ENCODE peak calls at places on chromosomes 5 and 9, in seven cellular contexts. One of them, this sample, is unnamed.

GRCh38 chr5:43038523-43038989 is 1.6 kb downstream of the ANXA2R start:
- DNase-seq in HepG2: no peak
- DNase-seq in GM12878: no peak
- DNase-seq in endothelial cell of umbilical vein: no peak
- DNase-seq in HCT116: no peak
- DNase-seq in H1: no peak
- DNase-seq in K562: no peak
- DNase-seq in this sample: no peak

GRCh38 chr5:100992354-100992753 is 89.3 kb upstream of the ST8SIA4 start:
- DNase-seq in GM12878: no peak
- DNase-seq in HCT116: no peak
- DNase-seq in HepG2: no peak
- DNase-seq in endothelial cell of umbilical vein: no peak
- DNase-seq in K562: no peak
- DNase-seq in H1: no peak
- DNase-seq in this sample: no peak

GRCh38 chr5:139763584-139764249 is 31.9 kb upstream of the PSD2 start:
- DNase-seq in HCT116: no peak
- DNase-seq in H1: no peak
- DNase-seq in GM12878: no peak
- DNase-seq in endothelial cell of umbilical vein: no peak
- DNase-seq in K562: no peak
- DNase-seq in HepG2: no peak
- DNase-seq in this sample: no peak

GRCh38 chr5:157915638-157916037 is 56.7 kb upstream of the CLINT1 start:
- DNase-seq in HCT116: no peak
- DNase-seq in H1: no peak
- DNase-seq in endothelial cell of umbilical vein: peak; percentile 84
- DNase-seq in GM12878: no peak
- DNase-seq in K562: no peak
- DNase-seq in HepG2: peak; percentile 17
- DNase-seq in this sample: no peak

GRCh38 chr5:173717959-173718358 is 101.5 kb upstream of the BOD1 start:
- DNase-seq in K562: no peak
- DNase-seq in H1: no peak
- DNase-seq in endothelial cell of umbilical vein: peak; percentile 22
- DNase-seq in GM12878: no peak
- DNase-seq in HCT116: no peak
- DNase-seq in HepG2: no peak
- DNase-seq in this sample: no peak

GRCh38 chr9:24590432-24590831 is 44.7 kb upstream of the IZUMO3 start:
- DNase-seq in K562: no peak
- DNase-seq in GM12878: no peak
- DNase-seq in H1: no peak
- DNase-seq in endothelial cell of umbilical vein: no peak
- DNase-seq in HCT116: no peak
- DNase-seq in HepG2: no peak
- DNase-seq in this sample: no peak

GRCh38 chr5:100517301-100517974 is 17.7 kb upstream of the FAM174A start:
- DNase-seq in endothelial cell of umbilical vein: no peak
- DNase-seq in HCT116: no peak
- DNase-seq in H1: no peak
- DNase-seq in HepG2: no peak
- DNase-seq in K562: no peak
- DNase-seq in GM12878: no peak
- DNase-seq in this sample: no peak

GRCh38 chr9:34562136-34562745 is 27.3 kb downstream of the CNTFR start:
- DNase-seq in GM12878: no peak
- DNase-seq in HCT116: no peak
- DNase-seq in HepG2: no peak
- DNase-seq in endothelial cell of umbilical vein: no peak
- DNase-seq in H1: no peak
- DNase-seq in K562: peak; percentile 41
- DNase-seq in this sample: no peak

GRCh38 chr9:125593581-125593980 is 113.4 kb downstream of the MAPKAP1 start:
- DNase-seq in HCT116: no peak
- DNase-seq in HepG2: no peak
- DNase-seq in endothelial cell of umbilical vein: peak; percentile 63
- DNase-seq in K562: no peak
- DNase-seq in H1: no peak
- DNase-seq in GM12878: no peak
- DNase-seq in this sample: peak; percentile 81

GRCh38 chr9:109286981-109287380 is 33.9 kb downstream of the EPB41L4B start:
- DNase-seq in HCT116: no peak
- DNase-seq in H1: no peak
- DNase-seq in endothelial cell of umbilical vein: no peak
- DNase-seq in HepG2: no peak
- DNase-seq in K562: peak; percentile 67
- DNase-seq in GM12878: no peak
- DNase-seq in this sample: no peak

GRCh38 chr5:38468978-38469706 is 87.3 kb downstream of the LIFR start:
- DNase-seq in K562: no peak
- DNase-seq in HCT116: no peak
- DNase-seq in endothelial cell of umbilical vein: no peak
- DNase-seq in GM12878: no peak
- DNase-seq in HepG2: no peak
- DNase-seq in H1: no peak
- DNase-seq in this sample: no peak

GRCh38 chr5:58851571-58851970 is 268.7 kb downstream of the RAB3C start:
- DNase-seq in GM12878: no peak
- DNase-seq in K562: no peak
- DNase-seq in H1: no peak
- DNase-seq in endothelial cell of umbilical vein: no peak
- DNase-seq in HCT116: no peak
- DNase-seq in HepG2: no peak
- DNase-seq in this sample: no peak

GRCh38 chr9:98409637-98410173 is 154.3 kb upstream of the TBC1D2 start:
- DNase-seq in HCT116: no peak
- DNase-seq in H1: no peak
- DNase-seq in endothelial cell of umbilical vein: peak; percentile 11
- DNase-seq in K562: no peak
- DNase-seq in GM12878: no peak
- DNase-seq in HepG2: no peak
- DNase-seq in this sample: no peak
- H3K9ac ChIP-seq in HCT116: no peak overlapping the region
- H3K9ac ChIP-seq in H1: no peak overlapping the region
- H3K9ac ChIP-seq in endothelial cell of umbilical vein: no peak overlapping the region
- H3K9ac ChIP-seq in K562: no peak overlapping the region
- H3K9ac ChIP-seq in GM12878: no peak overlapping the region
- H3K9ac ChIP-seq in HepG2: no peak overlapping the region
- H3K9ac ChIP-seq in this sample: no peak overlapping the region

GRCh38 chr5:132868754-132869153 is 2.3 kb downstream of the UQCRQ start:
- DNase-seq in HepG2: no peak
- DNase-seq in H1: no peak
- DNase-seq in endothelial cell of umbilical vein: no peak
- DNase-seq in K562: no peak
- DNase-seq in HCT116: no peak
- DNase-seq in GM12878: no peak
- DNase-seq in this sample: no peak
- TF ChIP-seq POLR2AphosphoS5 in HepG2: peak; percentile 8
- TF ChIP-seq POLR2AphosphoS5 in H1: peak; percentile 54
- TF ChIP-seq POLR2AphosphoS5 in endothelial cell of umbilical vein: peak; percentile 11
- TF ChIP-seq POLR2AphosphoS5 in K562: peak; percentile 10
- TF ChIP-seq POLR2AphosphoS5 in HCT116: no peak
- TF ChIP-seq POLR2AphosphoS5 in GM12878: no peak
- TF ChIP-seq POLR2AphosphoS5 in this sample: peak; percentile 15

GRCh38 chr9:99172129-99173091 is 49.3 kb downstream of the ALG2 start:
- DNase-seq in H1: no peak
- DNase-seq in HCT116: no peak
- DNase-seq in GM12878: no peak
- DNase-seq in HepG2: peak; percentile 76
- DNase-seq in K562: no peak
- DNase-seq in endothelial cell of umbilical vein: no peak
- DNase-seq in this sample: no peak
- TF ChIP-seq EZH2 in H1: no peak
- TF ChIP-seq EZH2 in HCT116: no peak
- TF ChIP-seq EZH2 in GM12878: no peak
- TF ChIP-seq EZH2 in HepG2: no peak
- TF ChIP-seq EZH2 in K562: no peak
- TF ChIP-seq EZH2 in endothelial cell of umbilical vein: no peak
- TF ChIP-seq EZH2 in this sample: no peak

GRCh38 chr9:120714846-120715231 is 569 bp upstream of the MEGF9 start:
- DNase-seq in GM12878: no peak
- DNase-seq in endothelial cell of umbilical vein: no peak
- DNase-seq in K562: no peak
- DNase-seq in H1: no peak
- DNase-seq in HCT116: no peak
- DNase-seq in HepG2: no peak
- DNase-seq in this sample: no peak
- H3K9ac ChIP-seq in GM12878: peak overlapping the region; percentile 71
- H3K9ac ChIP-seq in endothelial cell of umbilical vein: peak overlapping the region; percentile 90
- H3K9ac ChIP-seq in K562: peak overlapping the region; percentile 64
- H3K9ac ChIP-seq in H1: peak overlapping the region; percentile 79
- H3K9ac ChIP-seq in HCT116: peak overlapping the region; percentile 73
- H3K9ac ChIP-seq in HepG2: peak overlapping the region; percentile 65
- H3K9ac ChIP-seq in this sample: peak overlapping the region; percentile 85

This sample was measured in SK-N-MC.